ENCODE peak calls at places on chromosomes 2 and 18, in six cellular contexts. T is GM12891, N is HepG2, G is K562, X is H1, Z is GM12878. F is an unnamed sample.

GRCh38 chr2:65453916-65454315 is 21.5 kb upstream of the SPRED2 start:
- DNase-seq in T (no peak), N (no peak), G (no peak), X (no peak), Z (no peak), F (no peak)

GRCh38 chr2:203706403-203706802 is at the start of gene CD28:
- DNase-seq in T (peak; percentile 48), N (no peak), G (no peak), X (no peak), Z (peak; percentile 85), F (peak; percentile 57)

GRCh38 chr2:68190991-68191731 is 33.5 kb downstream of the PNO1 start:
- DNase-seq in T (no peak), N (peak; percentile 15), G (no peak), X (no peak), Z (no peak), F (no peak)

GRCh38 chr18:28284132-28284531 is 107.2 kb upstream of the CDH2 start:
- DNase-seq in T (no peak), N (no peak), G (no peak), X (no peak), Z (no peak), F (no peak)

GRCh38 chr18:70366174-70366573 is 77.3 kb downstream of the SOCS6 start:
- DNase-seq in T (no peak), N (no peak), G (no peak), X (no peak), Z (no peak), F (no peak)

GRCh38 chr2:21095178-21095577 is 28.6 kb upstream of the TDRD15 start:
- DNase-seq in T (no peak), N (peak; percentile 36), G (no peak), X (no peak), Z (no peak), F (no peak)

GRCh38 chr2:205748660-205749059 is 66.4 kb downstream of the NRP2 start:
- DNase-seq in T (no peak), N (peak; percentile 47), G (no peak), X (no peak), Z (no peak), F (no peak)

GRCh38 chr2:111919794-111920608 is 21.6 kb downstream of the MERTK start:
- DNase-seq in T (no peak), N (peak; percentile 94), G (no peak), X (no peak), Z (no peak), F (no peak)

GRCh38 chr2:116724550-116724949 is 1089.9 kb upstream of the DDX18 start:
- DNase-seq in T (no peak), N (no peak), G (no peak), X (no peak), Z (no peak), F (no peak)

GRCh38 chr2:54073796-54074195 is 41.6 kb upstream of the ACYP2 start:
- DNase-seq in T (no peak), N (peak; percentile 38), G (no peak), X (no peak), Z (no peak), F (no peak)

GRCh38 chr2:86645752-86646151 is 22.1 kb upstream of the RNF103 start:
- DNase-seq in T (no peak), N (no peak), G (no peak), X (no peak), Z (no peak), F (no peak)

GRCh38 chr2:55742996-55743395 is 49.4 kb upstream of the PNPT1 start:
- DNase-seq in T (no peak), N (no peak), G (no peak), X (no peak), Z (no peak), F (no peak)

GRCh38 chr2:15050483-15050882 is 418.0 kb downstream of the LRATD1 start:
- DNase-seq in T (no peak), N (no peak), G (no peak), X (no peak), Z (no peak), F (no peak)

GRCh38 chr2:212428685-212429480 is 109.7 kb downstream of the ERBB4 start:
- DNase-seq in T (no peak), N (no peak), G (no peak), X (no peak), Z (no peak), F (no peak)

GRCh38 chr18:34771958-34772357 is 61.9 kb downstream of the DTNA start:
- DNase-seq in T (no peak), N (no peak), G (no peak), X (no peak), Z (no peak), F (no peak)

GRCh38 chr2:211068108-211068780 is 511.8 kb downstream of the CPS1 start:
- DNase-seq in T (no peak), N (no peak), G (no peak), X (no peak), Z (no peak), F (no peak)

GRCh38 chr18:26483633-26484032 is 64.7 kb downstream of the KCTD1 start:
- DNase-seq in T (no peak), N (no peak), G (no peak), X (no peak), Z (no peak), F (no peak)

GRCh38 chr2:219452361-219453317 is 18.0 kb downstream of the SPEG start:
- DNase-seq in T (no peak), N (no peak), G (peak; percentile 34), X (no peak), Z (no peak), F (no peak)
- TF ChIP-seq POLR2A in T (no peak), N (no peak), G (no peak), X (no peak), Z (no peak), F (no peak)

GRCh38 chr18:57527479-57528237 is 58.8 kb downstream of the FECH start:
- DNase-seq in T (no peak), N (peak; percentile 55), G (no peak), X (no peak), Z (no peak), F (no peak)
- TF ChIP-seq TAF1 in T (no peak), N (no peak), G (no peak), X (no peak), Z (no peak), F (no peak)

GRCh38 chr2:37773354-37773753 is 101.9 kb upstream of the CDC42EP3 start:
- DNase-seq in T (no peak), N (no peak), G (no peak), X (no peak), Z (no peak), F (no peak)

GRCh38 chr2:37770797-37771196 is 99.4 kb upstream of the CDC42EP3 start:
- DNase-seq in T (no peak), N (no peak), G (no peak), X (no peak), Z (no peak), F (no peak)

GRCh38 chr2:37774976-37775907 is 103.8 kb upstream of the CDC42EP3 start:
- DNase-seq in T (no peak), N (no peak), G (no peak), X (no peak), Z (no peak), F (no peak)

GRCh38 chr2:37768491-37768925 is 97.1 kb upstream of the CDC42EP3 start:
- DNase-seq in T (no peak), N (peak; percentile 25), G (no peak), X (no peak), Z (no peak), F (no peak)

DNA sequence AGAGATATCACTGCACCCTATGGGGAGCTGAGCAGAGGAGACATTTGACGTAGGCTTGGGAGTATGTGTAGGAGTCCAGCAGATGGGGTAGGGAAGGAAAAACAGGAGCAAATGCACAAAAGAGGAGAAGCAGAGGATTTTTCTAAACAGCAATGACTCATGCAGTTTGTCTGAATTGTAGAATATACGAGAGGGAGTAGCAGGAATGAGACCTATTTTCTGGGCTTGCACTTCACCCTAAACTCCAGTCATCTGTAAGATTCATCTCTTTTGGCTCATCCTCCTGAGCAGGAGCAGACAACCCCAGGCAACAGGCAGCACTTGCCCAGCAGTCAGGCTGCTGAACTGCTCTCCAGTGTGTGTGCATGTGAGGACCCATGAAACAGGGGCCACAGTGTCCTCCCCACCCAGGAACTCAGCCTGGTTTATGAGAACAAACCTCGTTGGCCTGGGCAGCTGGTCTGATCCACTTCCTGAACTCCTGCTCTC is 100.2 kb upstream of the CDC42EP3 start:
- DNase-seq in T (no peak), N (no peak), G (no peak), X (no peak), Z (no peak), F (no peak)
- TF ChIP-seq POLR2A in T (no peak), N (no peak), G (no peak), X (no peak), Z (no peak), F (no peak)

DNA sequence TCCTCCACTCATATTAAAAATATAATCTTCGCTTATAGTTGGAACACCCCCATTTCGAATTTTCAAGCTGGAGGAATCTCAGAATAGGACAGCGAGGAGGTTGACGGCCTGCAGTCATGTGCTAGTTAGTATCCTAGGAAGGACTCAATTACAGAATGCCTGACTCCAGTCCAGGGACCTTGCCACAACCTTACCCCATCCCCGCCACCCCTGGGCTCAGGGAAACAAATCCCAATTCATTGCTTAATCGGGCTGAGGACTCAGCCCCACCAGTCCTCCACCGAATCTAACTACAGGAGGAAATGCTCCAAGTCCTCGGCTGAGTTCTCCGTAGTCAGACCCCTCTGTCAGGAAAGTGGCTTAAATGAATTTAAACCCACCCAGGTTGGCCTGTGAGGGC is 31.7 kb upstream of the ZBTB7C start:
- DNase-seq in T (no peak), N (no peak), G (no peak), X (no peak), Z (no peak), F (no peak)
- TF ChIP-seq TAF1 in T (no peak), N (no peak), G (no peak), X (no peak), Z (no peak), F (no peak)

DNA sequence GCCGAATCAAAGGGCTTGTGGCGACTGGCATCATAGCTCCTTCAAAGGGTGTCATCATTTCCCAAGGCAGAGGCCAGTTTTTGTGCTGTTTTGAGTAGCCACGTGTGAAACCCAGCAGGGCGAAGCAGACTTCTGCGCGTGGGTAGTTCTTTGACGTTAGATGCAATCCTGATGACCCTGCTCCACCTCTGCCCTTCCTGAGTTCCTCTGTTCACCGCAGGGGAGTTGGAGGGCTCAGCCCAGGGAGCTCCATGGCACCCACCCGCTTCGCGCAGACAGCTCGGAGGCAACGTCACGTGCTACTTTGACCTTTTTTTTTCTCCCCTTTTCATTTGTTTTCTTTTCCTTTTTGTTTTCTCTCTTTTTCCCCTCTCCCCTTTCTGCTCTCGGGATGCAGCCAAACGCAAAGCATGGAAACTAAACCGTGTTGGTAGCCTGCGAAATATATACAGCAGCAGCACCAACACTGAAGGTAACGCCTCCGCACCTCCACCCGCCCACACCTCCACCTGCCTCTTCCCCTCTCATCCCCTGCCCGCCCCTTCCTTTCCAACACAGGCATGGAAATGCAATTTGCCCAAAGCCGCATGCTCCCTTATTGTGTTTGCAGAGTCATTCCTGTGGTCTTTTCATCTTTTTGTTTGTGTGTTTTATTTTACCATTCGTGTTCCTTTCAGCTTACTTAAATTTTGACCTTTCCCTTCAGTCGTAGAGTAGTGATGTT is 153.6 kb downstream of the GBX2 start:
- DNase-seq in T (no peak), N (no peak), G (no peak), X (no peak), Z (no peak), F (no peak)
- TF ChIP-seq POLR2A in T (no peak), N (no peak), G (no peak), X (no peak), Z (no peak), F (no peak)